ENCODE peak calls at places on chromosomes 5 and 9, in eight cellular contexts. O is stimulated activated CD4-positive, alpha-beta T cell treated with anti-CD3 and anti-CD28 coated beads, Interleukin-2, amount 100 ng/mL, for 48 hours; V is HCEC 1CT; F is activated naive CD4-positive, alpha-beta T cell treated with anti-CD3 and anti-CD28 coated beads, Interleukin-2, amount 10 ng/mL, durations not matched to agents 7 days and 5 days; S is A673; Q is tibial nerve; H is cardiac septum; A is dermis blood vessel endothelial cell. I is an unnamed sample.

GRCh38 chr5:113050606-113051391 is 74.2 kb downstream of the DCP2 start:
- DNase-seq in O (peak), V (peak), F (no peak), S (no peak), Q (peak), H (no peak), A (peak), I (peak)

GRCh38 chr5:100430268-100430900 is 104.8 kb upstream of the FAM174A start:
- DNase-seq in O (peak), V (peak), F (peak), S (peak), Q (peak), H (no peak), A (peak), I (peak)

GRCh38 chr9:68825755-68826500 is 120.9 kb downstream of the PIP5K1B start:
- DNase-seq in O (no peak), V (no peak), F (no peak), S (no peak), Q (no peak), H (no peak), A (no peak), I (no peak)

GRCh38 chr5:43231977-43232376 is 40.0 kb downstream of the NIM1K start:
- DNase-seq in O (peak), V (peak), F (no peak), S (peak), Q (no peak), H (no peak), A (peak), I (peak)

GRCh38 chr9:129245276-129245675 is 67.2 kb upstream of the IER5L start:
- DNase-seq in O (no peak), V (peak), F (peak), S (no peak), Q (no peak), H (no peak), A (no peak), I (peak)

GRCh38 chr5:13664377-13664776 is 280.1 kb downstream of the DNAH5 start:
- DNase-seq in O (no peak), V (peak), F (no peak), S (no peak), Q (no peak), H (no peak), A (peak), I (peak)

GRCh38 chr5:20340123-20340522 is 352.1 kb upstream of the CDH18 start:
- DNase-seq in O (no peak), V (no peak), F (no peak), S (no peak), Q (no peak), H (no peak), A (no peak), I (no peak)

GRCh38 chr9:123305879-123306278 is 37.5 kb upstream of the STRBP start:
- DNase-seq in O (no peak), V (no peak), F (no peak), S (no peak), Q (no peak), H (no peak), A (no peak), I (no peak)

GRCh38 chr5:43174586-43174985 is 17.4 kb upstream of the NIM1K start:
- DNase-seq in O (no peak), V (no peak), F (no peak), S (no peak), Q (no peak), H (no peak), A (no peak), I (no peak)

GRCh38 chr5:149403923-149404745 is 25.0 kb upstream of the IL17B start:
- DNase-seq in O (no peak), V (peak), F (no peak), S (peak), Q (no peak), H (no peak), A (peak), I (peak)

GRCh38 chr9:95383198-95383673 is 65.7 kb upstream of the FANCC start:
- DNase-seq in O (no peak), V (peak), F (no peak), S (peak), Q (no peak), H (no peak), A (no peak), I (peak)

GRCh38 chr5:39639618-39640078 is 214.9 kb upstream of the DAB2 start:
- DNase-seq in O (no peak), V (peak), F (no peak), S (no peak), Q (no peak), H (no peak), A (peak), I (peak)

GRCh38 chr9:77864096-77864889 is 167.3 kb downstream of the GNAQ start:
- DNase-seq in O (no peak), V (peak), F (no peak), S (no peak), Q (no peak), H (no peak), A (no peak), I (no peak)

GRCh38 chr9:128625391-128626145 is 31.1 kb downstream of the DYNC2I2 start:
- DNase-seq in O (no peak), V (no peak), F (no peak), S (no peak), Q (no peak), H (no peak), A (no peak), I (no peak)

GRCh38 chr5:64165500-64166200 is at the start of gene RNF180:
- DNase-seq in O (no peak), V (no peak), F (no peak), S (peak), Q (no peak), H (no peak), A (peak), I (peak)

GRCh38 chr5:67267522-67268232 is 71.1 kb upstream of the CD180 start:
- DNase-seq in O (no peak), V (no peak), F (no peak), S (no peak), Q (no peak), H (peak), A (no peak), I (no peak)

GRCh38 chr9:116207371-116208111 is 54.0 kb downstream of the PAPPA start:
- DNase-seq in O (no peak), V (no peak), F (no peak), S (peak), Q (no peak), H (no peak), A (no peak), I (no peak)

GRCh38 chr5:159826351-159827222 is 89.7 kb upstream of the ADRA1B start:
- DNase-seq in O (no peak), V (peak), F (no peak), S (no peak), Q (no peak), H (no peak), A (peak), I (peak)

GRCh38 chr5:95304706-95305105 is 19.8 kb upstream of the MCTP1 start:
- DNase-seq in O (no peak), V (no peak), F (no peak), S (no peak), Q (no peak), H (no peak), A (no peak), I (no peak)

GRCh38 chr9:98673681-98674080 is 35.1 kb downstream of the GABBR2 start:
- DNase-seq in O (no peak), V (no peak), F (no peak), S (no peak), Q (no peak), H (no peak), A (no peak), I (no peak)

GRCh38 chr5:126594676-126595485 is at the start of gene ALDH7A1:
- DNase-seq in O (peak), V (peak), F (peak), S (peak), Q (peak), H (peak), A (peak), I (peak)

GRCh38 chr5:78557601-78558000 is 91.0 kb downstream of the LHFPL2 start:
- DNase-seq in O (no peak), V (no peak), F (no peak), S (no peak), Q (no peak), H (no peak), A (no peak), I (no peak)

GRCh38 chr5:12570688-12571087 is 666.4 kb upstream of the CTNND2 start:
- DNase-seq in O (no peak), V (no peak), F (no peak), S (no peak), Q (no peak), H (no peak), A (no peak), I (no peak)

GRCh38 chr9:26807161-26807560 is 85.4 kb downstream of the CAAP1 start:
- DNase-seq in O (no peak), V (no peak), F (no peak), S (no peak), Q (no peak), H (no peak), A (no peak), I (no peak)

GRCh38 chr9:76161103-76161502 is 233.1 kb downstream of the RFK start:
- DNase-seq in O (no peak), V (no peak), F (no peak), S (no peak), Q (no peak), H (no peak), A (no peak), I (no peak)

GRCh38 chr9:28004900-28005299 is 431.6 kb upstream of the C9orf72 start:
- DNase-seq in O (no peak), V (no peak), F (no peak), S (peak), Q (no peak), H (no peak), A (peak), I (no peak)

GRCh38 chr5:9903806-9904205 is 273.7 kb upstream of the TAS2R1 start:
- DNase-seq in O (no peak), V (no peak), F (no peak), S (no peak), Q (no peak), H (no peak), A (no peak), I (peak)

GRCh38 chr9:122364783-122365150 is 6.1 kb upstream of the PTGS1 start:
- DNase-seq in O (no peak), V (no peak), F (no peak), S (no peak), Q (peak), H (no peak), A (no peak), I (no peak)

GRCh38 chr9:137547687-137548543 is 2.3 kb downstream of the PNPLA7 start:
- DNase-seq in O (no peak), V (no peak), F (no peak), S (no peak), Q (no peak), H (no peak), A (no peak), I (no peak)

GRCh38 chr9:132798817-132799790 is 79.0 kb downstream of the AK8 start:
- DNase-seq in O (no peak), V (no peak), F (no peak), S (peak), Q (peak), H (no peak), A (peak), I (peak)

GRCh38 chr5:139772927-139773690 is 22.5 kb upstream of the PSD2 start:
- DNase-seq in O (no peak), V (no peak), F (no peak), S (no peak), Q (no peak), H (no peak), A (no peak), I (no peak)

GRCh38 chr5:97534166-97534565 is 351.1 kb upstream of the RIOK2 start:
- DNase-seq in O (no peak), V (peak), F (no peak), S (peak), Q (peak), H (no peak), A (peak), I (peak)

GRCh38 chr5:135398855-135399837 is at the start of gene MACROH2A1:
- DNase-seq in O (peak), V (peak), F (peak), S (peak), Q (peak), H (peak), A (peak), I (peak)

GRCh38 chr9:76926324-76926731 is 20.4 kb upstream of the PRUNE2 start:
- DNase-seq in O (no peak), V (peak), F (no peak), S (no peak), Q (no peak), H (no peak), A (peak), I (peak)

GRCh38 chr5:141835928-141836667 is 42.1 kb downstream of the PCDH1 start:
- DNase-seq in O (no peak), V (no peak), F (no peak), S (peak), Q (no peak), H (no peak), A (peak), I (peak)

GRCh38 chr9:128082173-128082572 is 14.1 kb downstream of the SLC25A25 start:
- DNase-seq in O (no peak), V (no peak), F (no peak), S (no peak), Q (no peak), H (no peak), A (peak), I (no peak)

GRCh38 chr9:32551491-32552049 is 557 bp upstream of the SMIM27 start:
- DNase-seq in O (peak), V (peak), F (peak), S (peak), Q (peak), H (no peak), A (peak), I (no peak)

GRCh38 chr9:121424024-121424432 is 54.0 kb upstream of the STOM start:
- DNase-seq in O (no peak), V (peak), F (no peak), S (no peak), Q (no peak), H (no peak), A (no peak), I (no peak)

I was measured in EL.